ENCODE peak calls at places on chromosomes 13 and 19, in four cellular contexts. Q is PC-9, N is IMR-90, S is foreskin fibroblast. O is an unnamed sample.
A peak's percentile ranks its signal among the peaks of the same experiment; 100 is the strongest.

GRCh38 chr13:50152655-50153309 is 137.5 kb downstream of the KCNRG start:
- DNase-seq in Q (no peak), N (no peak), S (no peak), O (no peak)

GRCh38 chr13:51895906-51896888 is 34.4 kb downstream of the CCDC70 start:
- DNase-seq in Q (peak; percentile 24), N (peak; percentile 61), S (peak; percentile 43), O (peak; percentile 21)

GRCh38 chr13:32147976-32148375 is 116.4 kb downstream of the FRY start:
- DNase-seq in Q (no peak), N (no peak), S (no peak), O (no peak)

GRCh38 chr13:25286308-25286968 is 850 bp downstream of the MTMR6 start:
- DNase-seq in Q (peak; percentile 10), N (peak; percentile 58), S (peak; percentile 29), O (no peak)

GRCh38 chr13:114115191-114115671 is 17.2 kb downstream of the RASA3 start:
- DNase-seq in Q (no peak), N (peak; percentile 94), S (peak; percentile 94), O (no peak)

GRCh38 chr19:3057275-3057714 is 5.0 kb downstream of the TLE5 start:
- DNase-seq in Q (peak; percentile 45), N (no peak), S (no peak), O (no peak)

GRCh38 chr19:4567584-4568071 is 8.1 kb upstream of the SEMA6B start:
- DNase-seq in Q (peak; percentile 76), N (peak; percentile 20), S (no peak), O (no peak)

GRCh38 chr19:35509861-35510625 is 3.4 kb downstream of the DMKN start:
- DNase-seq in Q (peak; percentile 95), N (peak; percentile 22), S (no peak), O (no peak)

DNA sequence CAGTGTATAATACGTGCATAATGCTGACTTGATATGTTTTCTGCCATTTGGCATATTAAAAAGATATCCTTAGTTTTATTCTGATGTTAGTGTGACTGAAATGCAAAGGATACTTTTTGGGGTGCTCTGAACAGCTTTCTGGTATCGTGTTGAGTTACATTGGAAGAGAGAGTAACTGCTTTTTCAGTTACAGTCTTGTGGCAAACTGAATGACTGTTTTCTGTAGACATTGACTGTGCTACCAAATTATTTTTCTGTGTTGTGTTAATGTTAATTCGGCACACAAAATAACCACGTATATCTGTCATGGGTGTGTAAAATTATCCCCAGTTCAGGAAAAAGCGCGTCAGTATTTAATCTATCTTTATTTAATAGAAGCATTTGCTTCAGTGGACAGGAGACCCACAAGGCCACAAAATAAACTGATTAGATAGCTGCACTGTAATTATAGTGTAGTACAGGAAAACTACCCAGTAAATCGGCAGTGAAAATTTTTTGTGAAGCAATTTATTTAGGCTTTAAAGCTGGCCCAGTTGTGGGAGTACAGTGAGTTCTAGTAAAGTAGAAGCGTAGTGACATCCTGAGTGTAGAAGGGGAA is 2.5 kb downstream of the URI1 start:
- DNase-seq in Q (no peak), N (no peak), S (no peak), O (no peak)
- H3K4me3 ChIP-seq in Q (peak overlapping the region; percentile 25), N (no peak overlapping the region), S (peak overlapping the region; percentile 24), O (no peak overlapping the region)

GRCh38 chr13:77306458-77306857 is 20.4 kb downstream of the MYCBP2 start:
- DNase-seq in Q (no peak), N (no peak), S (no peak), O (no peak)
- H3K4me3 ChIP-seq in Q (no peak overlapping the region), N (no peak overlapping the region), S (no peak overlapping the region), O (no peak overlapping the region)

GRCh38 chr19:10009714-10010224 is 535 bp downstream of the COL5A3 start:
- DNase-seq in Q (no peak), N (no peak), S (no peak), O (no peak)
- H3K4me3 ChIP-seq in Q (no peak overlapping the region), N (peak overlapping the region; percentile 17), S (peak overlapping the region; percentile 59), O (peak overlapping the region; percentile 65)

GRCh38 chr19:46299004-46299509 is 2.2 kb downstream of the HIF3A start:
- DNase-seq in Q (peak; percentile 98), N (peak; percentile 50), S (peak; percentile 94), O (no peak)

GRCh38 chr19:46297700-46298476 is 1.0 kb downstream of the HIF3A start:
- DNase-seq in Q (no peak), N (no peak), S (peak; percentile 73), O (no peak)

GRCh38 chr19:46298477-46299003 is 1.7 kb downstream of the HIF3A start:
- DNase-seq in Q (no peak), N (no peak), S (no peak), O (no peak)

GRCh38 chr19:46295401-46296308 is 1.2 kb upstream of the HIF3A start:
- DNase-seq in Q (no peak), N (no peak), S (no peak), O (no peak)

DNA sequence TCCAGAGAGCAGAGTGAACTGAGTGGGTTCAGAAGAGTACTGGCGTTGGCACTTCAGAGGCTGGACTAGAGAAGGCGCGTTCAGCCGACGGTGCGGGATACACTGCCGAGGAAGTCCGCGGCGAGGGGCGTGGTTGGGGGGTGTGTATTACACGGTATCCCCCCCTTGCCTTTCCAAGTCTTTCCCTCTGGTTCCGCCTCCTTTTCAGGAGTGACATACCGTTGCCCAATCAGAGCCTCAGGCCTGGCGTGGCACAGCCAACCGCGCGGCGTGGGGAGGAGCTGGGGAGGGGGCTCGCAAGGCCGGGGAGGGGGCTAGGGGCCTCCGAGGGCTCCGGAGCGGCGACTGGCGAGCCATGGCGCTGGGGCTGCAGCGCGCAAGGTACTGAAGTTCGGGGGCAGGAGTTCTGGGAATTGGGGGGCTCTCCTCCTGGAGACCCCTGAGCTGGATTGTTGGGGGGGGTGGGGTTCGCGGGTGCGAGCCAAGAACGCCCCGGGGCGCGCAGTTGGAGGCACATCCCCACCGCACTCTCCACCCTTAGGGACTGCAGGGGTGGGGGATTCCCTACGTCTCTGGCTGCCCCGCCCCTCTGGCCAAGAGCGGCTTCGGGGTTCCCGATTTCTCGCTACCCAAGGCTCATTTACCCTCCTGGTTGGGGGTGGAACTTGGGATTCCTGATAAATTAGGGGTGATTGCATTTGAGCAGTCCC is at the start of gene HIF3A:
- DNase-seq in Q (no peak), N (no peak), S (peak; percentile 59), O (no peak)
- H3K4me3 ChIP-seq in Q (no peak within 1 kb of the TSS), N (no peak within 1 kb of the TSS), S (peak within 1 kb of the TSS; percentile 21), O (no peak within 1 kb of the TSS)

GRCh38 chr19:46862504-46862835 is 1.7 kb downstream of the ARHGAP35 start:
- DNase-seq in Q (no peak), N (no peak), S (no peak), O (no peak)

GRCh38 chr19:46861691-46862503 is 1.1 kb downstream of the ARHGAP35 start:
- DNase-seq in Q (peak; percentile 21), N (no peak), S (no peak), O (no peak)

GRCh38 chr19:46866407-46867132 is 5.8 kb downstream of the ARHGAP35 start:
- DNase-seq in Q (no peak), N (no peak), S (no peak), O (no peak)

GRCh38 chr19:46862974-46863632 is 2.3 kb downstream of the ARHGAP35 start:
- DNase-seq in Q (no peak), N (no peak), S (no peak), O (no peak)

GRCh38 chr19:46863818-46864629 is 3.2 kb downstream of the ARHGAP35 start:
- DNase-seq in Q (peak; percentile 92), N (peak; percentile 61), S (no peak), O (no peak)
- H3K4me3 ChIP-seq in Q (peak overlapping the region; percentile 79), N (peak overlapping the region; percentile 8), S (peak overlapping the region; percentile 82), O (peak overlapping the region; percentile 90)

GRCh38 chr19:38853214-38853613 is 3.4 kb upstream of the HNRNPL start:
- DNase-seq in Q (no peak), N (no peak), S (no peak), O (no peak)
- H3K4me3 ChIP-seq in Q (peak overlapping the region; percentile 65), N (peak overlapping the region; percentile 57), S (peak overlapping the region; percentile 86), O (peak overlapping the region; percentile 77)

O was measured in AG04449.